ENCODE peak calls at places on chromosomes 5 and 9, in four cellular contexts. X is GM12878, D is K562, T is HepG2. F is an unnamed sample.

GRCh38 chr9:37390759-37391158 is 31.7 kb upstream of the GRHPR start:
- DNase-seq in X (peak), D (peak), T (peak), F (peak)

GRCh38 chr9:4366649-4367330 is 66.9 kb upstream of the GLIS3 start:
- DNase-seq in D (peak), T (peak), X (no peak), F (peak)

GRCh38 chr5:74200560-74200959 is 440.0 kb downstream of the ENC1 start:
- DNase-seq in X (no peak), T (no peak), D (no peak), F (no peak)

GRCh38 chr9:126531591-126531990 is 82.1 kb upstream of the LMX1B start:
- DNase-seq in T (no peak), X (no peak), D (no peak), F (no peak)

GRCh38 chr5:64637144-64637543 is 53.2 kb upstream of the SHISAL2B start:
- DNase-seq in X (no peak), D (no peak), T (no peak), F (no peak)

GRCh38 chr5:87268126-87268969 is 665 bp downstream of the RASA1 start:
- DNase-seq in D (peak), T (peak), X (peak), F (peak)

GRCh38 chr5:52521236-52521635 is 266.5 kb upstream of the ITGA1 start:
- DNase-seq in T (no peak), X (no peak), D (no peak), F (no peak)

GRCh38 chr9:133578524-133579230 is 30.5 kb downstream of the FAM163B start:
- DNase-seq in D (no peak), X (no peak), T (no peak), F (no peak)

GRCh38 chr5:79464695-79465332 is 49.1 kb downstream of the HOMER1 start:
- DNase-seq in D (peak), X (no peak), T (no peak), F (peak)

GRCh38 chr5:119397518-119398380 is 41.9 kb downstream of the TNFAIP8 start:
- DNase-seq in D (no peak), X (peak), T (no peak), F (no peak)

GRCh38 chr5:95611396-95611795 is 8.5 kb upstream of the GPR150 start:
- DNase-seq in D (no peak), X (no peak), T (no peak), F (no peak)

GRCh38 chr5:151899400-151899799 is 25.3 kb downstream of the GLRA1 start:
- DNase-seq in D (no peak), X (no peak), T (no peak), F (no peak)

GRCh38 chr9:13213337-13213736 is 66.2 kb downstream of the MPDZ start:
- DNase-seq in T (peak), D (no peak), X (no peak), F (peak)

GRCh38 chr5:14595189-14595588 is 13.6 kb downstream of the OTULINL start:
- DNase-seq in X (peak), D (no peak), T (no peak), F (no peak)

GRCh38 chr5:17260549-17260948 is 43.1 kb downstream of the BASP1 start:
- DNase-seq in T (no peak), D (no peak), X (no peak), F (no peak)

GRCh38 chr9:83509372-83509771 is 28.8 kb downstream of the FRMD3 start:
- DNase-seq in T (no peak), D (no peak), X (no peak), F (no peak)

GRCh38 chr5:23064710-23065109 is 211.6 kb upstream of the CDH12 start:
- DNase-seq in X (no peak), D (no peak), T (no peak), F (no peak)

GRCh38 chr5:67765697-67766096 is 449.9 kb upstream of the PIK3R1 start:
- DNase-seq in X (no peak), D (no peak), T (no peak), F (no peak)
- TF ChIP-seq TARDBP in X (no peak), D (no peak), T (no peak), F (no peak)

DNA sequence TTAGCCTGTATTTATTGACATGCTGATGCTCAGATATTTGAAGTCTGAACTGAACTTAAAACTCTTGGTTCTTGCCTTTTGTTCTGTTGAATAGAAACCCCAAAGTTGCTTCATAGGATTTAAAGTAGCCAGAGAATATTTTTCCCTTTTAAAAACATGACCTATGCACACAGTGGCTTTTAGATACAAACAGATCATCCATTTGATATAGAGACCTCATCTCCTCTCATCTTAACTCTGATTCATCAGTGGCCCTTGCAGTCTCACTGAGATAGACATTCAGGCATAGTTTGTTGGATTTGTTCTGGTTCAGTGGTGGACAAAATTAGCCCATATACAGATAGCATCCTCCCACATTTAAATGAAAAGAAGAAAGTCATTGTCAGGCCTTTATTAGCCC is 43.5 kb upstream of the PJA2 start:
- DNase-seq in T (no peak), D (no peak), X (no peak), F (no peak)
- TF ChIP-seq SP1 in T (no peak), D (no peak), X (no peak), F (no peak)

DNA sequence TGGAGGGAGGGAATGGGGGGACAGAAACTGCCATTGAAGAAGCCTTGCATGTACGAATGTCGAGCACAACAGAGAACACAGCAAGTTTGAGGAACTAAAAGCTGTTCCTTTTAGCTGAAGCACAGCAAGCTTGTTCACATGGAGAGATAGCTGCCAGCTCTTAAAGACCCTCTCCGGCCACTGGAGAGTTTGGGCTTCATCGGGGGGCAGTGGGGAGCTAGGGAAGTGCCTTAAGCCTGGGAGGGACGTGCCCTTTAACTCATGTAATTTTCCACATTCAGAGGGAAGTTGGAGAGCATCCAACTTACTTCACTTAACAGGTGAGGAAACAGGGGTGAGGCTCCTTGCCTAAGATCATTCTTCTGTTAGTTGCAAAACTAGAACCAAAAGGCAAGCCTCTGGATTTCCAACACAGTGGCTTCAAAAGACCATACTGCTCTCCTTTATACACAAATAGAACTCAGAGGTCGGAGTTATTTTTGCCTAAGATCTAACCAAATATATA is 2.3 kb upstream of the CYFIP2 start:
- DNase-seq in T (no peak), D (no peak), X (no peak), F (no peak)
- TF ChIP-seq TARDBP in T (no peak), D (no peak), X (no peak), F (no peak)

DNA sequence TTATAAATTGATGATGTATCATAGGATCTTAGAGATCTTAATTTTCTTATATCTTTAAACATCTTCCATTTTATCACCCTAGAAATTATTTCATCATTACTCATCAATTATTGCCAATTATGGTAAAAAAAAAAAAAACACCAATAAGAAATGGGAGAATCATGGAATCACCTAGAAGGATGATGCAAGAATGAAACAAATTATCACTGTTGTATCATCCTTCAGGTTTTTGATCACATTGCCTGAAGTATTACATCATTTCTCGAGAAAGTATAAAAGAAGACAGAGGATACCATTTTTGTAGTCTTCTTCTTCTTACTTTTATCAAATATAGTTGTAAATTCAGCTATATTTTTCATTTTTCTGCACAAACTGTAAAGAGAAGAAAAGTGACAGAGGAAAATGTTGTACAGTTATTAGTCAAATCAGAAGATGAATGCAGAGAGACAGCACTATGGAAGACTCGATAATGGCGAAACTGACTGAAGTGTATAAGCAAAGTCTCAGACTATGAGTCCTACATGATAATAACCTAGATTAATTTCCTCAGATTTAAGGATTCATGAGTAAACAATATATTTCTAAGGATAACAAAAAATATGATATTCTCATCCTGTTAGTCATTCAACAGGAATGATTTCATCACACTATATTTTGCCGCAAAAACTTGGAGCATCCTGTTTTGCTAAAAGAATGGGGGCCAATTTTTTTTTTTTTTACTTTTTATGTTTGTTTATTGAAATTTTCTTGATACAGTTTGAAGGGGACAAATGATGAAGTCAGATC is 5.9 kb upstream of the STC2 start:
- DNase-seq in X (no peak), T (no peak), D (no peak), F (no peak)
- TF ChIP-seq SP1 in X (no peak), T (no peak), D (no peak), F (no peak)

DNA sequence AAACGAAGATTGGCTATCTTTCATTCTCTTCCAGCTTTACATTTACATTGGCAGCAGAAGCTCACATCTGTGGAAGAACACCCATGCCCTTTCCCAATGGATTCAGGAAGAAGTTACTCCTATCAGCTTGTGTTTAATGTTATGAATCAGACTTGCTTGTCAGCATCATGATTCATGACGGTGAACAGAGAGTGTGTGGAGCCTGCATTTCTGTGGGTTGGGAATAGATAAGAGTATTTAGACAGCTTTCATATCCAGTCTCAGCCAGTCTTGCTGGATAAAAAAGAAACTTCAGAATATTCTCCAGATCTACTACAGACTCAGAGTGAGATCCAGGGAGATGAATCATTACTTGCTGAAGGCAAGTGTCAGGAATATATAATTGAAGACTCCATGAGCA is 812.9 kb upstream of the ZNF608 start:
- DNase-seq in T (no peak), D (no peak), X (no peak), F (no peak)
- TF ChIP-seq TARDBP in T (no peak), D (no peak), X (no peak), F (no peak)

DNA sequence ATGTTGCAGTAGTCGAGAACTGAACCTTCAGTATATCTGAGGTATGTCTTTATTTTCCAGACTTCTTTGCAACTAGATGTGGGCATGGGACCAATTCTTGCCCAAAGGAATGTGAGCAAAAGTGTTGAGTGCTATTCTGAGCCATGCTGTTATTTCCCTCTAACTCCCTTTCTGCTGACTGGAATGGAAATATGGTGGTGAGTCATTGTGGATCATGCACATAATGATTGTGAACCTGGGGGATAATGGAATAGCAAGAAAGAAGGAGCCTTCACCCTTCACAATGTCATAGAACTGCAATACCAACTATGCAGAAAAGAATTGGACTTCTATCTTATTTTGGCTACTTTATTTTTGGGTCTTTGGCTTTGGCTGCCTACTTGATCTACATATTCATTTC is 10.3 kb upstream of the DOCK2 start:
- DNase-seq in D (no peak), X (no peak), T (no peak), F (no peak)
- TF ChIP-seq SP1 in D (no peak), X (no peak), T (no peak), F (no peak)

GRCh38 chr5:172303090-172303995 is 19.8 kb upstream of the UBTD2 start:
- DNase-seq in X (no peak), T (peak), D (no peak), F (no peak)
- TF ChIP-seq TARDBP in X (no peak), T (no peak), D (no peak), F (no peak)

GRCh38 chr5:132180134-132180745 is 47.4 kb downstream of the P4HA2 start:
- DNase-seq in X (no peak), D (peak), T (peak), F (peak)
- TF ChIP-seq SP1 in X (no peak), D (no peak), T (no peak), F (no peak)